ENCODE peak calls at places on chromosomes 4 and X, in eight cellular contexts. D, T, B, J, P, F, R and M are unnamed samples.

GRCh38 chr4:111040904-111041303 is 418.0 kb upstream of the PITX2 start:
- DNase-seq in F (no peak), B (no peak), T (no peak), J (no peak), R (no peak), D (no peak), P (no peak), M (no peak)

GRCh38 chr4:147596976-147597375 is 20.2 kb upstream of the TMEM184C start:
- DNase-seq in J (no peak), D (no peak), R (no peak), P (no peak), B (no peak), F (no peak), T (no peak), M (peak)

GRCh38 chrX:44596277-44596676 is 53.6 kb upstream of the FUNDC1 start:
- DNase-seq in B (no peak), D (no peak), R (no peak), F (no peak), J (no peak), T (no peak), P (no peak), M (no peak)

GRCh38 chr4:13285336-13285735 is 198.8 kb downstream of the RAB28 start:
- DNase-seq in F (no peak), B (no peak), T (no peak), D (no peak), J (no peak), P (no peak), R (no peak), M (no peak)

GRCh38 chr4:140884431-140885058 is 128.4 kb upstream of the TBC1D9 start:
- DNase-seq in B (peak), F (no peak), R (no peak), D (peak), J (no peak), P (no peak), T (peak), M (peak)

GRCh38 chr4:8224596-8225289 is 25.7 kb downstream of the SH3TC1 start:
- DNase-seq in F (peak), P (no peak), D (no peak), R (no peak), B (no peak), T (no peak), J (no peak), M (no peak)

GRCh38 chrX:69133561-69134542 is 31.4 kb downstream of the PJA1 start:
- DNase-seq in F (no peak), D (no peak), P (no peak), T (peak), R (no peak), J (peak), B (no peak), M (peak)

GRCh38 chr4:134024251-134024650 is 177.3 kb downstream of the PABPC4L start:
- DNase-seq in B (no peak), J (no peak), D (no peak), P (no peak), F (no peak), T (peak), R (no peak), M (no peak)

GRCh38 chr4:113919611-113920010 is 59.8 kb downstream of the ARSJ start:
- DNase-seq in J (no peak), P (no peak), F (no peak), D (no peak), B (no peak), T (no peak), R (no peak), M (peak)

GRCh38 chrX:146238173-146238572 is 420.5 kb downstream of the SLITRK2 start:
- DNase-seq in D (no peak), F (no peak), T (no peak), B (no peak), J (no peak), P (no peak), R (no peak), M (no peak)

GRCh38 chr4:48816971-48817370 is 13.9 kb upstream of the OCIAD1 start:
- DNase-seq in B (no peak), J (no peak), D (no peak), R (no peak), T (no peak), F (no peak), P (no peak), M (no peak)

GRCh38 chr4:41324861-41325260 is 68.1 kb downstream of the UCHL1 start:
- DNase-seq in T (no peak), P (no peak), R (no peak), B (no peak), D (no peak), J (no peak), F (no peak), M (no peak)

GRCh38 chrX:132480581-132481203 is 8.1 kb downstream of the MBNL3 start:
- DNase-seq in J (peak), P (no peak), D (peak), T (peak), B (peak), F (no peak), R (peak), M (no peak)

GRCh38 chr4:189974056-189974455 is 33.4 kb downstream of the FRG1 start:
- DNase-seq in T (peak), P (no peak), J (no peak), D (no peak), R (no peak), F (no peak), B (no peak), M (peak)